ENCODE peak calls at places on chromosome 18, in ten cellular contexts. D is G401; H is PC-9; M is activated CD8-positive, alpha-beta memory T cell treated with anti-CD3 and anti-CD28 coated beads, Interleukin-2, amount 10 ng/mL, durations not matched to agents 7 days and 5 days; S is T-helper 1 cell; B is iris pigment epithelial cell; G is nephron progenitor cell; V is left cardiac atrium; I is activated CD4-positive, CD25-positive, alpha-beta regulatory T cell; Q is NCI-H510A. R is an unnamed sample.
A peak's percentile ranks its signal among the peaks of the same experiment; 100 is the strongest.

GRCh38 chr18:56726906-56727305 is 75.7 kb downstream of the WDR7 start:
- DNase-seq in Q (no peak), B (no peak), S (no peak), I (no peak), H (no peak), D (no peak), M (no peak), G (no peak), V (no peak), R (no peak)

GRCh38 chr18:55452123-55452611 is 135.8 kb downstream of the TCF4 start:
- DNase-seq in I (no peak), B (no peak), S (no peak), D (no peak), V (no peak), H (no peak), M (no peak), G (no peak), Q (no peak), R (no peak)

GRCh38 chr18:67553471-67553870 is 37.0 kb upstream of the DSEL start:
- DNase-seq in M (no peak), I (no peak), D (peak; percentile 19), Q (no peak), S (no peak), H (no peak), B (peak; percentile 49), G (no peak), V (no peak), R (no peak)

GRCh38 chr18:79868168-79868784 is 70.5 kb downstream of the KCNG2 start:
- DNase-seq in M (no peak), S (no peak), G (no peak), Q (no peak), H (no peak), B (no peak), V (no peak), D (no peak), I (no peak), R (no peak)

GRCh38 chr18:2656237-2657042 is 914 bp downstream of the SMCHD1 start:
- DNase-seq in S (peak; percentile 41), D (peak; percentile 8), I (peak; percentile 8), B (peak; percentile 61), G (peak; percentile 62), M (peak; percentile 72), Q (no peak), H (peak; percentile 35), V (peak; percentile 58), R (no peak)

GRCh38 chr18:59871711-59872362 is 28.0 kb upstream of the PMAIP1 start:
- DNase-seq in G (no peak), S (no peak), M (no peak), D (no peak), V (no peak), Q (peak; percentile 51), B (no peak), H (no peak), I (no peak), R (no peak)

GRCh38 chr18:64929026-64929425 is 780.1 kb upstream of the LINC00305 start:
- DNase-seq in H (no peak), G (no peak), M (no peak), V (no peak), Q (no peak), I (no peak), S (no peak), D (peak; percentile 45), B (no peak), R (no peak)

GRCh38 chr18:40414155-40414754 is 1540.8 kb upstream of the PIK3C3 start:
- DNase-seq in S (no peak), H (no peak), D (no peak), G (peak; percentile 3), Q (peak; percentile 3), B (peak; percentile 87), V (no peak), M (no peak), I (no peak), R (peak; percentile 11)

GRCh38 chr18:74963820-74964446 is 245.0 kb downstream of the PTGR3 start:
- DNase-seq in Q (peak; percentile 92), H (peak; percentile 7), M (no peak), I (no peak), G (peak; percentile 18), B (peak; percentile 61), S (peak; percentile 27), V (no peak), D (peak; percentile 5), R (peak; percentile 82)

GRCh38 chr18:13003466-13003896 is 12.3 kb downstream of the CEP192 start:
- DNase-seq in M (no peak), H (no peak), Q (no peak), B (peak; percentile 86), V (peak; percentile 28), D (peak; percentile 32), I (no peak), S (peak; percentile 16), G (peak; percentile 29), R (no peak)

R was measured in DMS153.